ENCODE peak calls at places on chromosomes 5 and 9, in nine cellular contexts. One of them, this sample, is unnamed.

GRCh38 chr9:18238254-18238653 is 235.7 kb upstream of the ADAMTSL1 start:
- DNase-seq in effector CD4-positive, alpha-beta T cell: no peak
- DNase-seq in effector memory CD8-positive, alpha-beta T cell: no peak
- DNase-seq in HL-60: no peak
- DNase-seq in GM20000: no peak
- DNase-seq in activated CD4-positive, alpha-beta T cell treated with anti-CD3 and anti-CD28 coated beads, Interleukin-2, amount 50 U/mL, for 1 hour: no peak
- DNase-seq in stimulated activated naive CD4-positive, alpha-beta T cell treated with Interleukin-2 at 50 U/mL for 16 hours: no peak
- DNase-seq in upper lobe of right lung: no peak
- DNase-seq in gastrocnemius medialis: no peak
- DNase-seq in this sample: no peak

GRCh38 chr5:81232449-81233079 is 558 bp upstream of the CKMT2 start:
- DNase-seq in gastrocnemius medialis: peak
- DNase-seq in stimulated activated naive CD4-positive, alpha-beta T cell treated with Interleukin-2 at 50 U/mL for 16 hours: no peak
- DNase-seq in GM20000: no peak
- DNase-seq in effector memory CD8-positive, alpha-beta T cell: no peak
- DNase-seq in HL-60: no peak
- DNase-seq in activated CD4-positive, alpha-beta T cell treated with anti-CD3 and anti-CD28 coated beads, Interleukin-2, amount 50 U/mL, for 1 hour: no peak
- DNase-seq in effector CD4-positive, alpha-beta T cell: no peak
- DNase-seq in upper lobe of right lung: no peak
- DNase-seq in this sample: peak

GRCh38 chr9:117739620-117740347 is 35.6 kb downstream of the TLR4 start:
- DNase-seq in upper lobe of right lung: no peak
- DNase-seq in effector CD4-positive, alpha-beta T cell: no peak
- DNase-seq in HL-60: no peak
- DNase-seq in stimulated activated naive CD4-positive, alpha-beta T cell treated with Interleukin-2 at 50 U/mL for 16 hours: no peak
- DNase-seq in gastrocnemius medialis: no peak
- DNase-seq in effector memory CD8-positive, alpha-beta T cell: no peak
- DNase-seq in GM20000: no peak
- DNase-seq in activated CD4-positive, alpha-beta T cell treated with anti-CD3 and anti-CD28 coated beads, Interleukin-2, amount 50 U/mL, for 1 hour: no peak
- DNase-seq in this sample: no peak

GRCh38 chr9:91515074-91515687 is 91.5 kb upstream of the NFIL3 start:
- DNase-seq in GM20000: peak
- DNase-seq in effector memory CD8-positive, alpha-beta T cell: no peak
- DNase-seq in upper lobe of right lung: no peak
- DNase-seq in stimulated activated naive CD4-positive, alpha-beta T cell treated with Interleukin-2 at 50 U/mL for 16 hours: no peak
- DNase-seq in effector CD4-positive, alpha-beta T cell: no peak
- DNase-seq in activated CD4-positive, alpha-beta T cell treated with anti-CD3 and anti-CD28 coated beads, Interleukin-2, amount 50 U/mL, for 1 hour: no peak
- DNase-seq in HL-60: no peak
- DNase-seq in gastrocnemius medialis: no peak
- DNase-seq in this sample: no peak

GRCh38 chr9:38277601-38278200 is 114.8 kb upstream of the ALDH1B1 start:
- DNase-seq in GM20000: no peak
- DNase-seq in upper lobe of right lung: no peak
- DNase-seq in stimulated activated naive CD4-positive, alpha-beta T cell treated with Interleukin-2 at 50 U/mL for 16 hours: no peak
- DNase-seq in effector CD4-positive, alpha-beta T cell: no peak
- DNase-seq in activated CD4-positive, alpha-beta T cell treated with anti-CD3 and anti-CD28 coated beads, Interleukin-2, amount 50 U/mL, for 1 hour: no peak
- DNase-seq in effector memory CD8-positive, alpha-beta T cell: no peak
- DNase-seq in gastrocnemius medialis: no peak
- DNase-seq in HL-60: no peak
- DNase-seq in this sample: no peak

GRCh38 chr9:14389622-14390021 is 75.7 kb upstream of the NFIB start:
- DNase-seq in effector memory CD8-positive, alpha-beta T cell: no peak
- DNase-seq in activated CD4-positive, alpha-beta T cell treated with anti-CD3 and anti-CD28 coated beads, Interleukin-2, amount 50 U/mL, for 1 hour: no peak
- DNase-seq in HL-60: no peak
- DNase-seq in effector CD4-positive, alpha-beta T cell: no peak
- DNase-seq in GM20000: no peak
- DNase-seq in upper lobe of right lung: no peak
- DNase-seq in stimulated activated naive CD4-positive, alpha-beta T cell treated with Interleukin-2 at 50 U/mL for 16 hours: no peak
- DNase-seq in gastrocnemius medialis: no peak
- DNase-seq in this sample: no peak

GRCh38 chr5:20562545-20562944 is 574.5 kb upstream of the CDH18 start:
- DNase-seq in upper lobe of right lung: no peak
- DNase-seq in gastrocnemius medialis: no peak
- DNase-seq in HL-60: no peak
- DNase-seq in GM20000: no peak
- DNase-seq in stimulated activated naive CD4-positive, alpha-beta T cell treated with Interleukin-2 at 50 U/mL for 16 hours: no peak
- DNase-seq in effector memory CD8-positive, alpha-beta T cell: no peak
- DNase-seq in effector CD4-positive, alpha-beta T cell: no peak
- DNase-seq in activated CD4-positive, alpha-beta T cell treated with anti-CD3 and anti-CD28 coated beads, Interleukin-2, amount 50 U/mL, for 1 hour: no peak
- DNase-seq in this sample: no peak

GRCh38 chr5:41433552-41434181 is 76.7 kb downstream of the PLCXD3 start:
- DNase-seq in effector memory CD8-positive, alpha-beta T cell: no peak
- DNase-seq in activated CD4-positive, alpha-beta T cell treated with anti-CD3 and anti-CD28 coated beads, Interleukin-2, amount 50 U/mL, for 1 hour: no peak
- DNase-seq in upper lobe of right lung: no peak
- DNase-seq in GM20000: no peak
- DNase-seq in HL-60: no peak
- DNase-seq in stimulated activated naive CD4-positive, alpha-beta T cell treated with Interleukin-2 at 50 U/mL for 16 hours: no peak
- DNase-seq in effector CD4-positive, alpha-beta T cell: no peak
- DNase-seq in gastrocnemius medialis: no peak
- DNase-seq in this sample: no peak

GRCh38 chr9:108474356-108474755 is 381.4 kb downstream of the ACTL7B start:
- DNase-seq in effector memory CD8-positive, alpha-beta T cell: no peak
- DNase-seq in effector CD4-positive, alpha-beta T cell: no peak
- DNase-seq in gastrocnemius medialis: no peak
- DNase-seq in upper lobe of right lung: no peak
- DNase-seq in stimulated activated naive CD4-positive, alpha-beta T cell treated with Interleukin-2 at 50 U/mL for 16 hours: no peak
- DNase-seq in GM20000: no peak
- DNase-seq in HL-60: no peak
- DNase-seq in activated CD4-positive, alpha-beta T cell treated with anti-CD3 and anti-CD28 coated beads, Interleukin-2, amount 50 U/mL, for 1 hour: no peak
- DNase-seq in this sample: no peak